ENCODE peak calls at places on chromosome 3, in four cellular contexts. A, O, H and C are unnamed samples.
A peak's percentile ranks its signal among the peaks of the same experiment; 100 is the strongest.

GRCh38 chr3:83868909-83869567 is 1089.8 kb upstream of the CADM2 start:
- DNase-seq in A (no peak), H (no peak), O (no peak), C (no peak)

GRCh38 chr3:58164916-58165821 is 45.6 kb downstream of the DNASE1L3 start:
- DNase-seq in A (no peak), O (no peak), H (no peak), C (no peak)

GRCh38 chr3:177601120-177601519 is 403.8 kb upstream of the TBL1XR1 start:
- DNase-seq in O (no peak), A (no peak), H (no peak), C (no peak)

GRCh38 chr3:194893121-194893979 is 207.7 kb downstream of the FAM43A start:
- DNase-seq in H (no peak), O (no peak), A (peak; percentile 50), C (no peak)

GRCh38 chr3:175585898-175586297 is 726.8 kb downstream of the NAALADL2 start:
- DNase-seq in H (no peak), O (no peak), A (no peak), C (no peak)

GRCh38 chr3:5063724-5064123 is 58.4 kb upstream of the ARL8B start:
- DNase-seq in A (no peak), O (no peak), H (no peak), C (no peak)

GRCh38 chr3:30596161-30596560 is 10.2 kb upstream of the TGFBR2 start:
- DNase-seq in O (no peak), H (no peak), A (no peak), C (no peak)

GRCh38 chr3:132726341-132726823 is 4.2 kb upstream of the NPHP3 start:
- DNase-seq in H (no peak), O (no peak), A (no peak), C (no peak)

GRCh38 chr3:177932750-177933660 is 603.2 kb upstream of the KCNMB2 start:
- DNase-seq in O (no peak), H (no peak), A (no peak), C (no peak)

GRCh38 chr3:171415070-171415469 is 45.1 kb downstream of the TNIK start:
- DNase-seq in O (no peak), A (no peak), H (no peak), C (no peak)

GRCh38 chr3:101824691-101825090 is 24.6 kb upstream of the NFKBIZ start:
- DNase-seq in O (no peak), H (no peak), A (no peak), C (no peak)